ENCODE peak calls at places on chromosomes 6 and 20, in nine cellular contexts. A is suprapubic skin, D is GM12878, H is IMR-90, P is body of pancreas, I is endothelial cell of umbilical vein, E is heart left ventricle, Q is sigmoid colon, V is right lobe of liver. X is an unnamed sample.

GRCh38 chr6:111711476-111711875 is 105.8 kb upstream of the TRAF3IP2 start:
- DNase-seq in A (no peak), D (no peak), H (no peak), P (peak), I (peak), E (peak), Q (peak), V (no peak), X (peak)

GRCh38 chr6:124960757-124961467 is 1.3 kb upstream of the RNF217 start:
- DNase-seq in A (no peak), D (no peak), H (no peak), P (no peak), I (peak), E (no peak), Q (no peak), V (no peak), X (no peak)

GRCh38 chr6:89081423-89082322 is 1.1 kb downstream of the PNRC1 start:
- DNase-seq in A (peak), D (peak), H (peak), P (peak), I (peak), E (peak), Q (peak), V (peak), X (peak)

GRCh38 chr6:138588805-138589434 is 89.6 kb upstream of the NHSL1 start:
- DNase-seq in A (no peak), D (peak), H (peak), P (peak), I (peak), E (peak), Q (peak), V (no peak), X (peak)

GRCh38 chr20:24811020-24811419 is 138.0 kb upstream of the CST7 start:
- DNase-seq in A (no peak), D (no peak), H (no peak), P (no peak), I (no peak), E (no peak), Q (no peak), V (no peak), X (no peak)

GRCh38 chr20:41734506-41734945 is 116.3 kb upstream of the CHD6 start:
- DNase-seq in A (no peak), D (no peak), H (peak), P (peak), I (peak), E (peak), Q (no peak), V (peak), X (peak)

GRCh38 chr6:17542243-17542642 is 57.9 kb upstream of the FAM8A1 start:
- DNase-seq in A (no peak), D (no peak), H (no peak), P (no peak), I (no peak), E (no peak), Q (no peak), V (no peak), X (no peak)

GRCh38 chr6:42404494-42404893 is 47.2 kb downstream of the TRERF1 start:
- DNase-seq in A (no peak), D (no peak), H (peak), P (no peak), I (peak), E (peak), Q (no peak), V (no peak), X (peak)

GRCh38 chr6:106452628-106453027 is 92.1 kb downstream of the CRYBG1 start:
- DNase-seq in A (no peak), D (no peak), H (no peak), P (no peak), I (no peak), E (no peak), Q (no peak), V (no peak), X (no peak)

GRCh38 chr20:64255361-64256281 is at the start of gene PCMTD2:
- DNase-seq in A (peak), D (peak), H (peak), P (peak), I (peak), E (peak), Q (peak), V (peak), X (peak)
- TF ChIP-seq POLR2A in A (peak), D (peak), H (no peak), P (peak), I (peak), E (peak), Q (no peak), V (peak), X (peak)

DNA sequence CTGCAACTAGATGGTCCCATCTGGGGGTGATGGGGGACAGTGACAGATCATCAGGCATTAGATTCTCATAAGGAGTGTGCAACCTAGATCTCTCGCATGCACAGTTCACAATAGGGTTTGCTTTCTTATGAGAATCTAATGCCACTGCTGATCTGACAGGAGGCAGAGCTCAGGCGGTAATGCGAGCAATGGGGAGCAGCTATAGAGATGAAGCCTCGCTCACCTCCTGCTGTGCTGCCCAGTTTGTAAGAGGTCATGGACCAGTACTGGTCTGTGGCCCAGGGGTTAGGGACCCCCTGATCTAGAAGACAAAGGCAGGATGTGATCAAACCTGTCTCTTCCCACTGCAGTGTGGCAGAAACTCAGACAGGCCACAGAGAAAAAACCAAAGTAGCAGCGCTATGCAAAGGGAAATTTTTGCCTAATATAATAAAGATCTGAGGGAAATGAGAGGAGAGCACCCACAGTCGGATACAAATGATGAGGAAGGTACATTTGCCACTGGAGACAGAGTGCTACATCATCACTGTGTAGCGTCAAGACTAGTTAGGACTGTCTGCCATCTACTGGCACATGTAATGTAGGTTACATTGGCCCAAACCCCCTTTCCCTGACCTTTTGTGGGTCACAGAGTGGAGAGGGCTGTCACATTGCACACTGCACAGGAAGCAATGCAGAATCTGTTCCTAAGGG is 4.1 kb upstream of the LY86 start:
- DNase-seq in A (no peak), D (peak), H (no peak), P (no peak), I (no peak), E (no peak), Q (no peak), V (no peak), X (no peak)
- H3K4me3 ChIP-seq in A (no peak), D (peak), H (no peak), P (no peak), I (no peak), E (no peak), Q (no peak), V (no peak), X (no peak)

GRCh38 chr20:1489764-1490436 is 1.3 kb downstream of the SIRPB2 start:
- DNase-seq in A (no peak), D (no peak), H (no peak), P (no peak), I (peak), E (no peak), Q (peak), V (no peak), X (peak)
- TF ChIP-seq POLR2A in A (no peak), D (no peak), H (no peak), P (no peak), I (no peak), E (no peak), Q (no peak), V (peak), X (no peak)

DNA sequence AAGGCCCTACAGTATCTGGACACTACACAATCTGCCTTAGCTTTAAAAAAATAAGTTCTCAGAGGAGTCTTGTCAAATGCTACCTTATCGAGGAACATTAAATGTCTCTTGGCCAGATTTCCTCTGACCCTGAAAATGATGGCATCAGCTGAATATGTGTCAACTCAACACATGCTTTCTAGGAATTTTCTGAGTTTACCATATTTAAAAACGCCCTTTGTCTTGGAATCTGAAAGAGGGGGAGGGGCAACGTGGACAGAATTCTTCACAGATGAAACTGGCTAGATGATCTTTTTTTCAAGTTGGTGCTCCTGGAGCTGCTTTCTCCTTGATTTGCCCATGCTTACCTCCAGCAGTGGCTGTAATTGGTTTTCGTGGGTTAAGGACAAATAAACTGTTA is 5.1 kb downstream of the SOX4 start:
- DNase-seq in A (no peak), D (no peak), H (no peak), P (no peak), I (peak), E (no peak), Q (no peak), V (no peak), X (no peak)
- H3K4me3 ChIP-seq in A (peak), D (peak), H (peak), P (no peak), I (peak), E (peak), Q (peak), V (no peak), X (no peak)

DNA sequence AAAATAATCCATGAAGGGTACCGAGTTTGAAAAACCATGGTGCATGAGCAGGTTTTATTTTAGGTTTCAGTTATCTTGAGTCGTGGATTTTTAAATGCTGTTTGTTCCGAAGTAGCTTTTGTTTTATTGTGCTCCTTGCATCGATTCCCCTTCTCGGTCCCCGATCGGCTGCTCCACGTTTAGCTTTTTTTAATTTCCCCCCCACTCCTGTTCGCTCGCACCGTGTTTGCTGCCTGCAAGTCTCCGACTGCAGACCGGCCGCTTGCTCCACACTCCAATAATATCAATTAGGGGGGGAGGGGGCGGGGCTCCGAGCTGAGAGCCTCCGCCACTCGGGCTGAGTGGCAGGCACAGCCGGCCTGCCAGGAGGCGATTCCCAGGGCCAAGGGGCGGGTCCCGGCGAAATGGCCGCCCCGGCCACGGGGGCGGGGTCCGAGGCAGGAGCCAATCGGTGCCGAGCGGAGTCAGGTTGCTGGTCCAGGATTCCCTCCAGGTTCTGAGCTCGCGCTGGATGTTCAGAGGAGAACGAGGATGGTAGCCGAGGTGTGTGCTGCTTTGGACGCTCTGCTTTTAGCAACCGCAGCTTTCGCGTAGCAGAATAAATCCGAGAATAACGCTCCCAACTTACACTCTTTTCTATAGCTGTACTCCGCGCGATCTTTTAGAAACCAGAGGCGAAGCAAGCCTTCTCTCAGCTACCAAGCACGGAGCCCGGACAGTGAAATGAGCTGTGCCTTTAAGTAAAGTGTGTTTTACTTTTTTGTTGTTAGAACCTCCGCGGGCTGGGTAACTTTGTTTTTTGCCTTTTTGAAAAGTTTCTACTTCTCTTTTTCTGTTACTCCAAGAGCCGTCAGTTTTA is at the start of gene EPHA7:
- DNase-seq in A (peak), D (no peak), H (peak), P (peak), I (peak), E (peak), Q (peak), V (peak), X (peak)
- TF ChIP-seq POLR2A in A (no peak), D (no peak), H (no peak), P (no peak), I (no peak), E (peak), Q (peak), V (no peak), X (no peak)

GRCh38 chr20:32885952-32886351 is 27.2 kb downstream of the EFCAB8 start:
- DNase-seq in A (no peak), D (no peak), H (no peak), P (no peak), I (no peak), E (no peak), Q (no peak), V (no peak), X (no peak)
- H3K4me3 ChIP-seq in A (no peak), D (no peak), H (no peak), P (no peak), I (no peak), E (no peak), Q (no peak), V (no peak), X (no peak)

X was measured in lower leg skin.